ENCODE peak calls at places on chromosome 7, in six cellular contexts. One of them, this sample, is unnamed.

GRCh38 chr7:121178869-121179497 is 149.8 kb upstream of the WNT16 start:
- DNase-seq in pancreas: no peak
- DNase-seq in suprapubic skin: no peak
- DNase-seq in CD8-positive, alpha-beta memory T cell: no peak
- DNase-seq in RWPE1: no peak
- DNase-seq in heart right ventricle: no peak
- DNase-seq in this sample: no peak

GRCh38 chr7:115133248-115133647 is 211.4 kb downstream of the MDFIC start:
- DNase-seq in pancreas: no peak
- DNase-seq in suprapubic skin: no peak
- DNase-seq in CD8-positive, alpha-beta memory T cell: no peak
- DNase-seq in RWPE1: no peak
- DNase-seq in heart right ventricle: no peak
- DNase-seq in this sample: no peak

GRCh38 chr7:27885652-27886051 is 145.7 kb downstream of the TAX1BP1 start:
- DNase-seq in pancreas: no peak
- DNase-seq in suprapubic skin: no peak
- DNase-seq in CD8-positive, alpha-beta memory T cell: no peak
- DNase-seq in RWPE1: no peak
- DNase-seq in heart right ventricle: no peak
- DNase-seq in this sample: no peak

GRCh38 chr7:128831994-128832879 is 2.0 kb downstream of the FLNC start:
- DNase-seq in pancreas: no peak
- DNase-seq in suprapubic skin: no peak
- DNase-seq in CD8-positive, alpha-beta memory T cell: no peak
- DNase-seq in RWPE1: no peak
- DNase-seq in heart right ventricle: peak; percentile 66
- DNase-seq in this sample: peak; percentile 67

GRCh38 chr7:133560900-133561299 is 308.0 kb downstream of the EXOC4 start:
- DNase-seq in pancreas: no peak
- DNase-seq in suprapubic skin: no peak
- DNase-seq in CD8-positive, alpha-beta memory T cell: no peak
- DNase-seq in RWPE1: no peak
- DNase-seq in heart right ventricle: no peak
- DNase-seq in this sample: no peak

GRCh38 chr7:101650579-101651081 is 21.5 kb upstream of the MYL10 start:
- DNase-seq in pancreas: no peak
- DNase-seq in suprapubic skin: no peak
- DNase-seq in CD8-positive, alpha-beta memory T cell: no peak
- DNase-seq in RWPE1: no peak
- DNase-seq in heart right ventricle: no peak
- DNase-seq in this sample: peak; percentile 6

GRCh38 chr7:95636140-95636539 is 39.8 kb upstream of the PDK4 start:
- DNase-seq in pancreas: no peak
- DNase-seq in suprapubic skin: no peak
- DNase-seq in CD8-positive, alpha-beta memory T cell: no peak
- DNase-seq in RWPE1: peak; percentile 18
- DNase-seq in heart right ventricle: no peak
- DNase-seq in this sample: peak; percentile 18

GRCh38 chr7:55423891-55424290 is 58.8 kb downstream of the LANCL2 start:
- DNase-seq in pancreas: no peak
- DNase-seq in suprapubic skin: no peak
- DNase-seq in CD8-positive, alpha-beta memory T cell: no peak
- DNase-seq in RWPE1: no peak
- DNase-seq in heart right ventricle: no peak
- DNase-seq in this sample: peak; percentile 16

GRCh38 chr7:134083766-134084487 is 43.2 kb upstream of the LRGUK start:
- DNase-seq in pancreas: no peak
- DNase-seq in suprapubic skin: no peak
- DNase-seq in CD8-positive, alpha-beta memory T cell: no peak
- DNase-seq in RWPE1: peak; percentile 10
- DNase-seq in heart right ventricle: no peak
- DNase-seq in this sample: peak; percentile 24

GRCh38 chr7:150406565-150407421 is 27.7 kb downstream of the ZNF775 start:
- DNase-seq in pancreas: no peak
- DNase-seq in suprapubic skin: peak; percentile 73
- DNase-seq in CD8-positive, alpha-beta memory T cell: no peak
- DNase-seq in RWPE1: no peak
- DNase-seq in heart right ventricle: no peak
- DNase-seq in this sample: peak; percentile 65

GRCh38 chr7:8365499-8366110 is 67.8 kb upstream of the NXPH1 start:
- DNase-seq in pancreas: no peak
- DNase-seq in suprapubic skin: no peak
- DNase-seq in CD8-positive, alpha-beta memory T cell: no peak
- DNase-seq in RWPE1: no peak
- DNase-seq in heart right ventricle: no peak
- DNase-seq in this sample: peak; percentile 4

GRCh38 chr7:75951506-75951905 is 36.6 kb downstream of the POR start:
- DNase-seq in pancreas: no peak
- DNase-seq in suprapubic skin: no peak
- DNase-seq in CD8-positive, alpha-beta memory T cell: no peak
- DNase-seq in RWPE1: no peak
- DNase-seq in heart right ventricle: no peak
- DNase-seq in this sample: peak; percentile 94

GRCh38 chr7:26376208-26376917 is 84.7 kb downstream of the SNX10 start:
- DNase-seq in pancreas: peak; percentile 79
- DNase-seq in suprapubic skin: no peak
- DNase-seq in CD8-positive, alpha-beta memory T cell: peak; percentile 59
- DNase-seq in RWPE1: no peak
- DNase-seq in heart right ventricle: peak; percentile 21
- DNase-seq in this sample: no peak

GRCh38 chr7:67683628-67684027 is 687.0 kb downstream of the TYW1 start:
- DNase-seq in pancreas: no peak
- DNase-seq in suprapubic skin: no peak
- DNase-seq in CD8-positive, alpha-beta memory T cell: no peak
- DNase-seq in RWPE1: no peak
- DNase-seq in heart right ventricle: no peak
- DNase-seq in this sample: no peak

GRCh38 chr7:116236020-116236630 is 25.8 kb downstream of the TES start:
- DNase-seq in pancreas: peak; percentile 14
- DNase-seq in suprapubic skin: no peak
- DNase-seq in CD8-positive, alpha-beta memory T cell: peak; percentile 67
- DNase-seq in RWPE1: peak; percentile 35
- DNase-seq in heart right ventricle: no peak
- DNase-seq in this sample: peak; percentile 68

GRCh38 chr7:126227055-126227454 is 1025.7 kb downstream of the GRM8 start:
- DNase-seq in pancreas: no peak
- DNase-seq in suprapubic skin: no peak
- DNase-seq in CD8-positive, alpha-beta memory T cell: no peak
- DNase-seq in RWPE1: no peak
- DNase-seq in heart right ventricle: no peak
- DNase-seq in this sample: no peak

GRCh38 chr7:148547946-148548345 is 42.6 kb upstream of the C7orf33 start:
- DNase-seq in pancreas: no peak
- DNase-seq in suprapubic skin: no peak
- DNase-seq in CD8-positive, alpha-beta memory T cell: no peak
- DNase-seq in RWPE1: no peak
- DNase-seq in heart right ventricle: no peak
- DNase-seq in this sample: no peak
- H3K27ac ChIP-seq in pancreas: no peak overlapping the region
- H3K27ac ChIP-seq in suprapubic skin: no peak overlapping the region
- H3K27ac ChIP-seq in CD8-positive, alpha-beta memory T cell: no peak overlapping the region
- H3K27ac ChIP-seq in RWPE1: no peak overlapping the region
- H3K27ac ChIP-seq in heart right ventricle: no peak overlapping the region
- H3K27ac ChIP-seq in this sample: no peak overlapping the region

DNA sequence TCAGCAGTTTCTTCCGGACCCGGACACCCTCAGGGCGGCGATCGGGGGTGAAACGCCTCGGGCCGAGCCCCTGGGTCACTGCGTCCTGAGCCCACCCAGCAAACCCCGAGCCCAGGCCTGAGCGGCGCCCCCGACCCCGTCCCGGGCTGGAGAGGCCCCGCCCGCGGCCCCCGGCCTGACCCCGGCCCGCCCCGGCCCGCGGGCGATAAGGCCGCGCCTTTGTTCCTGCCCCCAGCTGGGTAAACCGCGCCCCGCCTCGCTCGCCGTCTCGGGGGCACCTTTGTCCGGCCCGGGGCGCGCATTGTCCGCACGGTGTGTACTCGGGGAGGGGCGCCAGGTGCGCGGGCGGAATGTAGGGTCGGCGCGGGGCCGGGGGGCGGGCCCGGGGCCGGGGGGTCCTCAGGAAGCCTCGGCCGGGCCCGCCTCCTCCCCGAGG is 10.8 kb downstream of the MNX1 start:
- DNase-seq in pancreas: no peak
- DNase-seq in suprapubic skin: peak; percentile 63
- DNase-seq in CD8-positive, alpha-beta memory T cell: no peak
- DNase-seq in RWPE1: no peak
- DNase-seq in heart right ventricle: no peak
- DNase-seq in this sample: no peak
- H3K27ac ChIP-seq in pancreas: peak overlapping the region; percentile 85
- H3K27ac ChIP-seq in suprapubic skin: no peak overlapping the region
- H3K27ac ChIP-seq in CD8-positive, alpha-beta memory T cell: no peak overlapping the region
- H3K27ac ChIP-seq in RWPE1: no peak overlapping the region
- H3K27ac ChIP-seq in heart right ventricle: no peak overlapping the region
- H3K27ac ChIP-seq in this sample: no peak overlapping the region

GRCh38 chr7:105643384-105643783 is 62.1 kb upstream of the EFCAB10 start:
- DNase-seq in pancreas: no peak
- DNase-seq in suprapubic skin: no peak
- DNase-seq in CD8-positive, alpha-beta memory T cell: no peak
- DNase-seq in RWPE1: no peak
- DNase-seq in heart right ventricle: peak; percentile 64
- DNase-seq in this sample: no peak
- H3K27ac ChIP-seq in pancreas: no peak overlapping the region
- H3K27ac ChIP-seq in suprapubic skin: no peak overlapping the region
- H3K27ac ChIP-seq in CD8-positive, alpha-beta memory T cell: no peak overlapping the region
- H3K27ac ChIP-seq in RWPE1: no peak overlapping the region
- H3K27ac ChIP-seq in heart right ventricle: no peak overlapping the region
- H3K27ac ChIP-seq in this sample: no peak overlapping the region

DNA sequence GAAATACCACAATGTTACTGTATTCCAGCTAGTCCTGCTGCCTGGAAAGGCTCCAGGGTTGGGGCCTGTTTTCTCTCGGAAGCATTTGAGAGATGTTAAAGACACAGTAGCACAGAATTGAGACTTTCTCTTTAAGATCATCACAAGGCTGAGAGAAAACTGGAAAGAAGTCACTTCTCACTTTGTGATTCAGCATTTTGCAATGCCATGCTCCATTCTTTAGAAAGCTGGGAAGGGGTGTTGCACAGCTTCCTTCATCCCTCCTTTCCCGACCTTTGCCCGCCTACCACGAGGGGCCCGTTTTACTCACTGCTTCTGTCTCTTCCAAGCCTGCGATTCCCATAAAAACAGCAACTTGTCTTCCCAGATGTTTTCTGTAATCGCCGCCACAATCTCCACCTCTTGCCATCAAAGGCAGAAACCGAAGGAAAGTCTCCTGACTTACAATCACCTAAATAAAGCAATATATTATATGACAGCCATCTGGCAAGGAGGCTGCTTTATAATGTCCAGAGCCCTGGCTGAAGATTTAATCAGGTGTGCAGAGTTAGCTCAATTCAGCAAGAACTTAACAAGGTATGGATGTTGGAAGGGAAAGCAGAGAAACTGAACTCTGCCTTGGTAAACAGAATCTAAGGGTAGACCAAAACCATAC is 18.9 kb downstream of the NOD1 start:
- DNase-seq in pancreas: no peak
- DNase-seq in suprapubic skin: no peak
- DNase-seq in CD8-positive, alpha-beta memory T cell: no peak
- DNase-seq in RWPE1: peak; percentile 28
- DNase-seq in heart right ventricle: no peak
- DNase-seq in this sample: peak; percentile 88
- H3K27ac ChIP-seq in pancreas: no peak overlapping the region
- H3K27ac ChIP-seq in suprapubic skin: peak overlapping the region; percentile 28
- H3K27ac ChIP-seq in CD8-positive, alpha-beta memory T cell: no peak overlapping the region
- H3K27ac ChIP-seq in RWPE1: peak overlapping the region; percentile 56
- H3K27ac ChIP-seq in heart right ventricle: peak overlapping the region; percentile 24
- H3K27ac ChIP-seq in this sample: peak overlapping the region; percentile 84

GRCh38 chr7:107592361-107593024 is 12.4 kb downstream of the BCAP29 start:
- DNase-seq in pancreas: no peak
- DNase-seq in suprapubic skin: no peak
- DNase-seq in CD8-positive, alpha-beta memory T cell: no peak
- DNase-seq in RWPE1: no peak
- DNase-seq in heart right ventricle: no peak
- DNase-seq in this sample: no peak
- H3K27ac ChIP-seq in pancreas: no peak overlapping the region
- H3K27ac ChIP-seq in suprapubic skin: no peak overlapping the region
- H3K27ac ChIP-seq in CD8-positive, alpha-beta memory T cell: no peak overlapping the region
- H3K27ac ChIP-seq in RWPE1: no peak overlapping the region
- H3K27ac ChIP-seq in heart right ventricle: peak overlapping the region; percentile 51
- H3K27ac ChIP-seq in this sample: no peak overlapping the region

GRCh38 chr7:90824386-90825307 is 228.5 kb downstream of the CDK14 start:
- DNase-seq in pancreas: no peak
- DNase-seq in suprapubic skin: no peak
- DNase-seq in CD8-positive, alpha-beta memory T cell: no peak
- DNase-seq in RWPE1: peak; percentile 65
- DNase-seq in heart right ventricle: no peak
- DNase-seq in this sample: no peak
- H3K27ac ChIP-seq in pancreas: no peak overlapping the region
- H3K27ac ChIP-seq in suprapubic skin: peak overlapping the region; percentile 41
- H3K27ac ChIP-seq in CD8-positive, alpha-beta memory T cell: no peak overlapping the region
- H3K27ac ChIP-seq in RWPE1: no peak overlapping the region
- H3K27ac ChIP-seq in heart right ventricle: no peak overlapping the region
- H3K27ac ChIP-seq in this sample: no peak overlapping the region

DNA sequence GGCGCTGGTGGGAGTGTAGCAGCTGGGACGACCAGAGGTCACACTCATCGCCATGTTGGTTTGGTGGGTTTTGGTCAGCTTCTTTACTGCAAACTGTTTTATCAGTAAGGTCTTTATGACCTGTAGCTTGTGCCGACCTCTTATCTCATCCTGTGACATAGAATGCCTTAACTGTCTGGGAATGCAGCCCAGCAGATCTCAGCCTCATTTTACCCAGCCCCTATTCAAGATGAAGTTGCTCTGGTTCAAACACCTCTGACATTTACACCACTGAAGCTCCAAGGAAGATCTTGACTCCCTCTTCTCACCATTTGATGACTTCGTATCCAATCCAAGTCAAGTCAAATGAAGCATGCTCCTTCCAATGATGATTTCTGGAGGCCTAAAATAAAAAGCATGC is 2.3 kb upstream of the PSMG3 start:
- DNase-seq in pancreas: no peak
- DNase-seq in suprapubic skin: no peak
- DNase-seq in CD8-positive, alpha-beta memory T cell: no peak
- DNase-seq in RWPE1: no peak
- DNase-seq in heart right ventricle: no peak
- DNase-seq in this sample: no peak
- H3K27ac ChIP-seq in pancreas: no peak overlapping the region
- H3K27ac ChIP-seq in suprapubic skin: peak overlapping the region; percentile 93
- H3K27ac ChIP-seq in CD8-positive, alpha-beta memory T cell: no peak overlapping the region
- H3K27ac ChIP-seq in RWPE1: peak overlapping the region; percentile 96
- H3K27ac ChIP-seq in heart right ventricle: no peak overlapping the region
- H3K27ac ChIP-seq in this sample: no peak overlapping the region

DNA sequence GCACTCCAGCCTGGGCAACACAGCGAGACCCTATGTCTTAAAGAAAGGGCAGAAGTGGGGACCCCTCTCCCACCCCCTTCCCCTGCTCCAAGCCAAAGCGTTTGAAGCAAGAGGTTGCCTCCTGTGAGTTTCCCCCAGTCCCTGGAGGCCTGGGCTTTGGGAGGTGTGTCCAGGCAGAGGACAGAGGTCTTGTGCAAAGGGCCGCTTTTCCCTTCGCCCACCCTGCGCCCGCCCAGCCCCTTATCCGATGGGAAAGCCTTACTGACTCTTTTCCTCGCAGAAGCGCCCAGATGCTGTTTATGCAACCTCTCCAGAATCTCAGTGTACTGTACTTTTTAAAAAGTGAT is 50.6 kb upstream of the GTF2I start:
- DNase-seq in pancreas: no peak
- DNase-seq in suprapubic skin: no peak
- DNase-seq in CD8-positive, alpha-beta memory T cell: no peak
- DNase-seq in RWPE1: no peak
- DNase-seq in heart right ventricle: no peak
- DNase-seq in this sample: no peak
- H3K27ac ChIP-seq in pancreas: no peak overlapping the region
- H3K27ac ChIP-seq in suprapubic skin: peak overlapping the region; percentile 21
- H3K27ac ChIP-seq in CD8-positive, alpha-beta memory T cell: no peak overlapping the region
- H3K27ac ChIP-seq in RWPE1: peak overlapping the region; percentile 74
- H3K27ac ChIP-seq in heart right ventricle: no peak overlapping the region
- H3K27ac ChIP-seq in this sample: no peak overlapping the region

This sample was measured in mesenchymal stem cell.